ENCODE peak calls at places on chromosomes 1 and 21, in eight cellular contexts. X, P, Q, A, C, R, J and G are unnamed samples.

GRCh38 chr1:230286166-230286889 is 139.8 kb downstream of the PGBD5 start:
- DNase-seq in R (no peak), A (peak; percentile 65), X (no peak), Q (no peak), C (no peak), J (no peak), P (no peak), G (no peak)

GRCh38 chr1:156295391-156295947 is at the start of gene GLMP:
- DNase-seq in R (peak; percentile 64), Q (peak; percentile 68), P (peak; percentile 65), X (peak; percentile 69), J (no peak), C (peak; percentile 73), A (peak; percentile 90), G (peak; percentile 50)

GRCh38 chr1:202642619-202643291 is 67.5 kb downstream of the SYT2 start:
- DNase-seq in A (no peak), J (no peak), X (no peak), R (no peak), C (no peak), P (no peak), Q (no peak), G (no peak)

GRCh38 chr1:168693197-168693871 is 35.7 kb downstream of the DPT start:
- DNase-seq in R (no peak), J (no peak), Q (no peak), P (no peak), A (no peak), C (no peak), X (no peak), G (no peak)

GRCh38 chr1:225863167-225863566 is 19.0 kb downstream of the TMEM63A start:
- DNase-seq in P (no peak), X (no peak), A (no peak), Q (peak; percentile 42), C (no peak), J (no peak), R (peak; percentile 32), G (no peak)

GRCh38 chr1:114110011-114110410 is 43.7 kb downstream of the SYT6 start:
- DNase-seq in P (no peak), Q (no peak), R (no peak), C (no peak), J (no peak), A (no peak), X (no peak), G (no peak)

GRCh38 chr1:66327582-66327981 is 206.4 kb upstream of the SGIP1 start:
- DNase-seq in X (no peak), C (no peak), R (no peak), Q (no peak), P (no peak), J (no peak), A (no peak), G (no peak)

GRCh38 chr1:162038624-162039023 is 15.0 kb upstream of the OLFML2B start:
- DNase-seq in X (no peak), A (no peak), R (no peak), Q (no peak), J (no peak), P (no peak), C (no peak), G (no peak)

GRCh38 chr1:155050560-155051341 is at the start of gene ADAM15:
- DNase-seq in A (peak; percentile 96), C (peak; percentile 76), J (no peak), P (peak; percentile 87), Q (peak; percentile 69), R (peak; percentile 53), X (peak; percentile 93), G (peak; percentile 68)

GRCh38 chr1:76867342-76868130 is at the start of gene ST6GALNAC5:
- DNase-seq in X (peak; percentile 16), A (peak; percentile 73), P (no peak), R (peak; percentile 9), J (no peak), C (peak; percentile 19), Q (peak; percentile 13), G (peak; percentile 53)

GRCh38 chr1:200737647-200738296 is 921 bp upstream of the CAMSAP2 start:
- DNase-seq in Q (no peak), A (no peak), P (no peak), C (no peak), J (no peak), X (no peak), R (no peak), G (no peak)

GRCh38 chr1:193077991-193078390 is 18.6 kb downstream of the RO60 start:
- DNase-seq in R (no peak), X (no peak), P (no peak), A (no peak), Q (no peak), C (no peak), J (no peak), G (no peak)

GRCh38 chr1:54218883-54219687 is 19.1 kb downstream of the MRPL37 start:
- DNase-seq in X (no peak), Q (no peak), C (no peak), J (no peak), A (peak; percentile 78), R (peak; percentile 16), P (no peak), G (no peak)

GRCh38 chr1:23367451-23367790 is 2.2 kb downstream of the ZNF436 start:
- DNase-seq in X (no peak), C (no peak), R (no peak), J (no peak), P (no peak), A (no peak), Q (no peak), G (no peak)

GRCh38 chr1:2177541-2177940 is 17.0 kb downstream of the FAAP20 start:
- DNase-seq in X (no peak), J (no peak), P (no peak), C (no peak), A (peak; percentile 67), Q (no peak), R (no peak), G (no peak)

GRCh38 chr1:21574464-21575151 is 65.4 kb downstream of the ALPL start:
- DNase-seq in R (no peak), C (peak; percentile 87), P (peak; percentile 77), Q (peak; percentile 77), A (peak; percentile 82), X (no peak), J (no peak), G (no peak)

GRCh38 chr1:226064168-226064815 is 1.8 kb downstream of the H3-3A start:
- DNase-seq in R (no peak), A (no peak), Q (peak; percentile 25), J (no peak), X (peak; percentile 57), P (no peak), C (peak; percentile 44), G (peak; percentile 25)

GRCh38 chr21:46439906-46440305 is 18.8 kb upstream of the DIP2A start:
- DNase-seq in C (no peak), X (no peak), A (no peak), J (no peak), P (no peak), Q (no peak), R (no peak), G (no peak)

DNA sequence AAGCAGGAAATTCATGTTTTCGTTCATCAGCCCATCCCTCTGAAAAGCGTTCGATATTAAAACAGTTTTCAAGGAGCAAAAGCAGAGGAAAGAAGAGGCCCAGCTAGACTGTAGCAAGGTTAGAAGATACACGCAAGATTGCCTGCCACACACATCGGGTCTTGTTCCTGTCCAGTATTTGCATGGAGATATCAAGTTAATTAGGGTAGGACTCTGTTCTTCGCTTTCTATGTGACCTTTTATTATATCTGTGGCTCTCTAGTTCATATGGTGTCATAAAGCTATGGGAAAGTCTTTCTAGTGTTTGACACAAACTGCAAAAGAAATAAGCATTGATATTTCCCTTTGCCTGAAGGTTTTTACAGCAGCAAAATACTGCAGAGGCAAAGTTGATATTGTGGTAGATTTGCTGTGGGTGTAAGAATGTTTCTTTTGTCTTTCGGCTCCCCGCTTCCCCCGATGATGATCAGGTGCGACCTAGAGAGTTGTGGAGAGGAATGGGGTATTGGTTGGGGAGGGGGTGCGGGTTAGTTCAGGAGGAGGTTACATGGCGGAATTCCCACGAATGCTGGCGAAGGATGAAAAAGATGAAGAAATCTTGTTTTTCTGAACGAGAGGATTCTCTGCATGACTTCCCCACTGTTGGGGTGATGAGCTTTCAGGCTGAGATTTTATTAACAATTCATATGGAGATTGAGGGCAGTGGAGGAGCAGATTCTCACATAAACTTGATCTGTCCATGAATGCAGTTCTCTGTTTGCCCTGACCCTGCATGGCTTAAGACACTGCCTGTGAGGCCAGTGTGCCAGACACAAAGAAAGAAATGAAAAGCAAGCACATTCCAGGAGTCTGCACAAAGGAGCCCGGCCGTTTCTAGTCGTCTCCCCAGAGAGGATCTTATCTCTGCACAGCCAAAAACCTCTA is 550.1 kb downstream of the USP25 start:
- DNase-seq in R (peak; percentile 10), X (no peak), Q (peak; percentile 61), A (no peak), P (peak; percentile 27), C (peak; percentile 63), J (peak; percentile 23), G (peak; percentile 67)
- H3K4me3 ChIP-seq in R (no peak overlapping the region), X (no peak overlapping the region), Q (peak overlapping the region; percentile 34), A (no peak overlapping the region), P (peak overlapping the region; percentile 52), C (no peak overlapping the region), J (peak overlapping the region; percentile 41), G (peak overlapping the region; percentile 48)

DNA sequence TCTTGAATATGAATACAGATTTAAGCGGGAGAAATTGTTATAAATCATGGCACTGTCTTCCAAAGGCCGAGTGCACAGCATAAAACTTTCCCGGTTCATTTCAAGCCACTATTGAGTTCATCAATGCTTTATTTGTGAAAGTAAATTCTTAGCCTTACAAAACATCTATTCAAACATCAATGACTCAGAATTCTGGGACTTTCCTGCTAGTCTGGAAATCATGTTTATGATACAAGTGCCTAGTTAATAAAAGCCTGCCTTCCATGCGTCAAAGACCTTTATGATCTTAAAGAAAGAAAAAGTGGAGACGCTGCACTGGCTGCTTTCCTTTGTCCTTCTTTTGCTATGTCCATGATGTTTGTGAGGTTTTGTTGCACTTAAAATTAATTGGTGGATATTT is 137.7 kb downstream of the SETD4 start:
- DNase-seq in C (peak; percentile 38), A (no peak), R (peak; percentile 83), J (no peak), P (no peak), X (peak; percentile 59), Q (peak; percentile 71), G (peak; percentile 46)
- TF ChIP-seq CTCF in C (no peak), A (no peak), R (no peak), J (no peak), P (no peak), X (no peak), Q (no peak), G (no peak)

DNA sequence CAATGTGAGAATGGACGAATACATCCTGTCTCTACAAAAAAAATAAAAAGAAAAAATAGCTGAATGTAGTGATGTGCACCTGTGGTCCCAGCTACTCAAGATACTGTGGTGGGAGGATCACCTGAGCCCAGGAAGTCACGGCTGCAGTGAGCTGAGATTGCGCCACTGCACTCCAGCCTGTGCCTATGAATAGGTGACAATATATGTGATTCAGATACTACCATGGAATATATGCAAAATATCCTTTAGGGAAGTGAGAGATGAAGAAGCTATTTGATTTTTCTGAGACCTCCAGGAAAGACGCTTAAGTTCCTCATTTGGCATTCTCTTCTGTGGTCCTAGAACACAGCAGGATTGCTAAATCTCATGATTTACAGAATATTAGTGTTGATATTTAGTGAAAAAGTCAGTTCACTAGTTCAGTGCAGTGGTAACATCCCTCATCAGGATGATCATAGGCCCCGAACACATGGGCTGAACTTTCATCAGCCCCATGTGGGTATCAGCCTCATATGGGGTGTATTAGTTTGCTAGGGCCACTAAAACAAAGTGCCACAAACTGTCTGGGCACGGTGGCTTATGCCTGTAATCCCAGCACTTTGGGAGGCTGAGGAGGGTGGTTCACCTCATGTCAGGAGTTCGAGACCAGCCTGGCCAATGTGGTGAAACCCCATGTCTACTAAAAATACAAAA is 6.0 kb upstream of the VASH2 start:
- DNase-seq in X (no peak), J (no peak), P (no peak), R (no peak), Q (no peak), C (no peak), A (no peak), G (no peak)
- H3K4me3 ChIP-seq in X (no peak overlapping the region), J (no peak overlapping the region), P (no peak overlapping the region), R (no peak overlapping the region), Q (no peak overlapping the region), C (no peak overlapping the region), A (no peak overlapping the region), G (no peak overlapping the region)

GRCh38 chr1:84541679-84542078 is 32.6 kb downstream of the CTBS start:
- DNase-seq in X (peak; percentile 14), C (peak; percentile 16), R (no peak), J (no peak), P (no peak), Q (no peak), A (no peak), G (no peak)
- TF ChIP-seq CTCF in X (peak; percentile 65), C (peak; percentile 7), R (no peak), J (peak; percentile 33), P (peak; percentile 33), Q (peak; percentile 10), A (no peak), G (no peak)